ENCODE peak calls at places on chromosome 15, in four cellular contexts. Q is tibial artery; G is BE2C; X is CD8-positive, alpha-beta memory T cell. B is an unnamed sample.

GRCh38 chr15:95501865-95502264 is 828.6 kb upstream of the NR2F2 start:
- DNase-seq in Q (no peak), G (no peak), X (no peak), B (no peak)

GRCh38 chr15:82810061-82810862 is 834 bp downstream of the WHAMM start:
- DNase-seq in Q (no peak), G (peak; percentile 69), X (peak; percentile 56), B (peak; percentile 30)

GRCh38 chr15:77063249-77063648 is 7.7 kb downstream of the TSPAN3 start:
- DNase-seq in Q (no peak), G (no peak), X (no peak), B (no peak)

GRCh38 chr15:64343222-64343621 is 12.8 kb downstream of the CSNK1G1 start:
- DNase-seq in Q (no peak), G (no peak), X (no peak), B (no peak)

GRCh38 chr15:87762110-87762509 is 494.4 kb downstream of the NTRK3 start:
- DNase-seq in Q (no peak), G (no peak), X (no peak), B (no peak)

GRCh38 chr15:47301481-47301880 is 415.8 kb upstream of the SEMA6D start:
- DNase-seq in Q (no peak), G (no peak), X (no peak), B (no peak)

GRCh38 chr15:90478981-90479481 is 50.7 kb upstream of the CRTC3 start:
- DNase-seq in Q (no peak), G (no peak), X (no peak), B (no peak)

GRCh38 chr15:100308222-100309007 is 33.4 kb downstream of the ADAMTS17 start:
- DNase-seq in Q (no peak), G (no peak), X (no peak), B (no peak)

GRCh38 chr15:99976811-99977271 is 243.6 kb upstream of the LYSMD4 start:
- DNase-seq in Q (no peak), G (no peak), X (no peak), B (no peak)

GRCh38 chr15:57696146-57696545 is 10.4 kb upstream of the POLR2M start:
- DNase-seq in Q (no peak), G (peak; percentile 19), X (no peak), B (no peak)

GRCh38 chr15:73924258-73924921 is 1.9 kb upstream of the LOXL1 start:
- DNase-seq in Q (peak; percentile 87), G (peak; percentile 48), X (no peak), B (no peak)

GRCh38 chr15:73922186-73923151 is 3.8 kb upstream of the LOXL1 start:
- DNase-seq in Q (peak; percentile 89), G (peak; percentile 83), X (no peak), B (no peak)

GRCh38 chr15:73923488-73924164 is 2.6 kb upstream of the LOXL1 start:
- DNase-seq in Q (peak; percentile 68), G (no peak), X (no peak), B (peak; percentile 40)

GRCh38 chr15:73921257-73921890 is 4.9 kb upstream of the LOXL1 start:
- DNase-seq in Q (peak; percentile 43), G (no peak), X (no peak), B (no peak)

GRCh38 chr15:73923156-73923487 is 3.1 kb upstream of the LOXL1 start:
- DNase-seq in Q (no peak), G (no peak), X (no peak), B (no peak)
- H3K4me3 ChIP-seq in Q (peak overlapping the region; percentile 43), G (no peak overlapping the region), X (no peak overlapping the region), B (no peak overlapping the region)

DNA sequence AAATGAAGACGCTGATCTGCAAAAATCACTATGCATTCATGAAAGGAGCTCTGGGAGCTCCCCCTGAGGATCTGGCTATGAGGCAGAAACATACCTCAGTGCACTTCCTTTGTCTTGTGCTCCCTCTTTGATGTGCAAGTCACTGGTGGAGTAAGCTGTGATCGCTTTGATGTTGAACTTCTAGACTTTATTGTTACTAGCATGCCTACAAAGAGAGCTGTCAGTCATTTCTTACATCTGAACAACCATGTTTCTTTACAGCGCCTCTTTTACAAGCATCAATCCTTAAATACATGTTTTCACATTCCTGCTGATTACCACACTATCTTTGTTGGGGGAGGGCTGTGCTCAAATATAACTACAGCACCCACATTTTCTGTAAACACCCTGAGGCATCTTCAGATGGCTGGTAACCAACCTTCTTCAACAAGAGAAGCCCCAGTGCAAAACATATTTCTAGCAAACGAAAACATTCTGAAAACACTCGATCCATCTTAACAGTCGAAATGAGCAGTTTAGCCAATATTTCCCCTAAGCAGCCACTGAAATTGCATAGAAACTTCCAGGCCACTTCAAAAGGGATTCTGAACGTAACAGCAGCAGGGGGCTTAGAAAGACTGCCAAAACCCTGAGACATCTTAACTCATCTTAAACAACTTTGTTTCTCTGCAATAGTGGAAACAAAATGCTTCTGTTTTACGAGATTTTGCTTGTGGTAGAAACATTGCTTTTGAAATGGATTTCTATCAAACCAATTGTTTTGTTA is 101.9 kb upstream of the ICE2 start:
- DNase-seq in Q (no peak), G (no peak), X (peak; percentile 76), B (peak; percentile 39)
- H3K4me1 ChIP-seq in Q (no peaks in the 10 kb centered on the region), G (no peaks in the 10 kb centered on the region), X (peaks cover 91% of the 10 kb centered on the region), B (no peaks in the 10 kb centered on the region)

GRCh38 chr15:66152650-66153049 is 100.9 kb downstream of the MEGF11 start:
- DNase-seq in Q (no peak), G (no peak), X (no peak), B (no peak)

GRCh38 chr15:66151809-66152208 is 101.7 kb downstream of the MEGF11 start:
- DNase-seq in Q (no peak), G (no peak), X (no peak), B (peak; percentile 47)

GRCh38 chr15:66154581-66154980 is 99.0 kb downstream of the MEGF11 start:
- DNase-seq in Q (no peak), G (no peak), X (no peak), B (no peak)

GRCh38 chr15:66155065-66155464 is 98.5 kb downstream of the MEGF11 start:
- DNase-seq in Q (no peak), G (no peak), X (no peak), B (no peak)

GRCh38 chr15:66153549-66154415 is 99.8 kb downstream of the MEGF11 start:
- DNase-seq in Q (no peak), G (no peak), X (no peak), B (no peak)
- H3K27me3 ChIP-seq in Q (peaks cover 66% of the 10 kb centered on the region), G (no peaks in the 10 kb centered on the region), X (no peaks in the 10 kb centered on the region), B (no peaks in the 10 kb centered on the region)

DNA sequence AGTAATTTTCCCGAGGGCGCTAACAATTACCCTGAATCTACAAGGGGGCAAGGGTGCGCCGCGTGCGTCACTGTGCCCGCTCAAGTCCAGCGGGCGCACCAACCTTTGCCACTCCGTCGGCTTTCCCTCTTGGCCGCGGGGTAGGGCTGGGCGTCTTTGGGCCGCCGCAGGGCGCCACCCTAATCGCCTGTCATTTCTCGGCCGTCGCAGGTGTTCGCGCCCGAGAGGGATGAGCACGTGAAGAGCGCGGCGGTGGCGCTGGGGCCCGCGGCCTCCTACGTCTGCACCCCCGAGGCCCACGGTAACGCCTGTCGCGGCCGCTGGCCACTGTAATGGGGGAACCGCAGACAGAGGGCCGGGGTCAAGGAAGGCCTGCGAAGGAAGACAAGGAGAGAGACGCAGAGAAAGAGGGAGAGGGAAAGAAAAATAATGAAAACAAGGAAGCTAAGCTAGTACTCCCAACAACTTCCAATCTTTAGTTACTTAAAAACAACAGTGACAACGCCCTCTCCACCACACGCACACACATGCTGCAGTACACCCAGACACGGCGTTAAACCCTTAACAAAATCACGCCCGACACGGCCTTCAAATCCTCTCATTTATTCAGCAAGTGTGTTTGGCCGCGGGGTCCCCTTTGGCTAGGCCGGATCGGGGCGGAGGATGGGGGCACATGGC is 3.8 kb downstream of the SKOR1 start:
- DNase-seq in Q (peak; percentile 37), G (no peak), X (no peak), B (no peak)
- H3K4me3 ChIP-seq in Q (no peak overlapping the region), G (no peak overlapping the region), X (no peak overlapping the region), B (no peak overlapping the region)

GRCh38 chr15:60582370-60583036 is 103.6 kb upstream of the ICE2 start:
- DNase-seq in Q (no peak), G (no peak), X (peak; percentile 80), B (no peak)

GRCh38 chr15:60583946-60584345 is 105.0 kb upstream of the ICE2 start:
- DNase-seq in Q (no peak), G (no peak), X (no peak), B (no peak)

GRCh38 chr15:60576515-60576914 is 97.6 kb upstream of the ICE2 start:
- DNase-seq in Q (no peak), G (no peak), X (no peak), B (no peak)

GRCh38 chr15:60583194-60583593 is 104.3 kb upstream of the ICE2 start:
- DNase-seq in Q (no peak), G (no peak), X (peak; percentile 42), B (no peak)

GRCh38 chr15:60580068-60580467 is 101.1 kb upstream of the ICE2 start:
- DNase-seq in Q (no peak), G (no peak), X (no peak), B (no peak)
- H3K4me1 ChIP-seq in Q (no peaks in the 10 kb centered on the region), G (no peaks in the 10 kb centered on the region), X (peaks cover 91% of the 10 kb centered on the region), B (no peaks in the 10 kb centered on the region)